ENCODE peak calls at places on chromosomes 7 and 10, in nine cellular contexts. P is esophagus squamous epithelium, G is ascending aorta, J is GM13977, O is cardiac fibroblast, L is Peyer's patch, R is cardiac muscle cell, C is epithelial cell of esophagus, E is CD14-positive monocyte. H is an unnamed sample.

GRCh38 chr7:36358589-36358988 is 31.1 kb upstream of the ANLN start:
- DNase-seq in P (no peak), G (no peak), J (no peak), O (no peak), L (no peak), R (no peak), C (no peak), E (no peak), H (no peak)

GRCh38 chr7:108076141-108076540 is 54.0 kb downstream of the LAMB4 start:
- DNase-seq in P (no peak), G (no peak), J (no peak), O (no peak), L (no peak), R (peak), C (no peak), E (no peak), H (no peak)

GRCh38 chr7:42155836-42156540 is 81.0 kb downstream of the GLI3 start:
- DNase-seq in P (no peak), G (no peak), J (no peak), O (peak), L (no peak), R (peak), C (peak), E (no peak), H (no peak)

GRCh38 chr7:123994449-123994848 is 38.4 kb downstream of the TMEM229A start:
- DNase-seq in P (no peak), G (no peak), J (no peak), O (no peak), L (no peak), R (no peak), C (no peak), E (no peak), H (no peak)

GRCh38 chr7:732094-732541 is 5.0 kb upstream of the PRKAR1B start:
- DNase-seq in P (no peak), G (no peak), J (no peak), O (peak), L (peak), R (no peak), C (peak), E (no peak), H (no peak)

GRCh38 chr7:155590215-155591023 is 44.1 kb upstream of the CNPY1 start:
- DNase-seq in P (no peak), G (no peak), J (no peak), O (peak), L (no peak), R (peak), C (no peak), E (peak), H (no peak)

GRCh38 chr10:3397846-3398245 is 225.3 kb upstream of the PITRM1 start:
- DNase-seq in P (no peak), G (no peak), J (no peak), O (no peak), L (no peak), R (no peak), C (no peak), E (no peak), H (no peak)

GRCh38 chr10:44186150-44186549 is 198.7 kb downstream of the CXCL12 start:
- DNase-seq in P (no peak), G (no peak), J (no peak), O (peak), L (no peak), R (peak), C (no peak), E (no peak), H (no peak)

GRCh38 chr7:94368371-94368791 is 26.3 kb upstream of the COL1A2 start:
- DNase-seq in P (no peak), G (no peak), J (no peak), O (peak), L (no peak), R (peak), C (peak), E (no peak), H (no peak)

GRCh38 chr10:1156921-1157614 is 100.9 kb downstream of the WDR37 start:
- DNase-seq in P (no peak), G (no peak), J (no peak), O (no peak), L (no peak), R (no peak), C (no peak), E (no peak), H (no peak)

GRCh38 chr10:97635577-97635976 is 2.3 kb upstream of the MORN4 start:
- DNase-seq in P (no peak), G (no peak), J (no peak), O (no peak), L (no peak), R (no peak), C (no peak), E (no peak), H (no peak)

GRCh38 chr10:1872151-1872726 is 134.9 kb upstream of the ADARB2 start:
- DNase-seq in P (no peak), G (no peak), J (no peak), O (no peak), L (no peak), R (no peak), C (no peak), E (no peak), H (no peak)

GRCh38 chr10:61899997-61900828 is 1.3 kb upstream of the ARID5B start:
- DNase-seq in P (peak), G (no peak), J (peak), O (peak), L (peak), R (peak), C (peak), E (peak), H (no peak)

GRCh38 chr7:50558380-50559051 is 6.7 kb downstream of the DDC start:
- DNase-seq in P (no peak), G (no peak), J (no peak), O (no peak), L (no peak), R (peak), C (no peak), E (no peak), H (no peak)

GRCh38 chr7:20508109-20508508 is 107.4 kb upstream of the ABCB5 start:
- DNase-seq in P (no peak), G (no peak), J (no peak), O (peak), L (no peak), R (no peak), C (peak), E (peak), H (no peak)
- TF ChIP-seq CTCF in P (no peak), G (no peak), J (no peak), O (no peak), L (no peak), R (no peak), C (no peak), E (peak), H (no peak)

DNA sequence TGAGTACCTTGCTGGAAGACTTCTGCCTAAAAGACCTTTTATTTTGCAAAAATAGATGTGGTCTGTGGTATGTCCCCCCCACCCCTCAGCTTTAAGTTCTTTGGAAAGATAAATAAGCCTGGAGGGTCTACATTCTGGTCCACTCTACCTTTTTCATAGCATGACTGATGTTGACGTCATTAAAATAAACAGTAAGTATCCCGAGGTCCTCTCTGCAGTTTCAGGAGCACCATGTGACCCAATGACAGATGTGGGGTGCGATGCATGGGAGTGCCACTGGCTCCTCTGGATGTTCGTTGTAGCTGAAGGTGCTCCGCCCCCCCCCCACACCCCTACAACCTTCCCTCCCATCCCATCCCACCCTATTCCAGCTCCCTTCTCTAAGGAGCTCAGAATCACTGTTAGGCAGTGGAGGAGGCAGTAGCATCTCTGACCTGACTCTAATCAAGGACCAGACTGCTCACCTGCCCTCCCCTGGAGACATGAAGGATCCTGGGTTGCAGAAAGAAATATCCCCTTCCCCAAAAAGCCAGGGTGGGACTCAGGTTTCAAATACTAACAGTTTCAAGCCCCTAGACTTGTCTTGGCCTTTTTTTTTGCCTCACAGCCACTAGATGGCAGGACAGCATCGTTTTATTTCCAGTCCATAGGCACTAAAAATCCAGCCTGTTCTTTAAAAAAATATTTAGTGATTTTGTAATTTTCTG is 25.1 kb downstream of the CASP7 start:
- DNase-seq in P (no peak), G (no peak), J (peak), O (peak), L (no peak), R (peak), C (peak), E (no peak), H (no peak)
- TF ChIP-seq CTCF in P (no peak), G (peak), J (peak), O (peak), L (peak), R (peak), C (peak), E (peak), H (no peak)

GRCh38 chr7:4681218-4681851 is 760 bp upstream of the FOXK1 start:
- DNase-seq in P (no peak), G (no peak), J (no peak), O (no peak), L (no peak), R (no peak), C (no peak), E (no peak), H (no peak)

GRCh38 chr7:4681922-4682620 is at the start of gene FOXK1:
- DNase-seq in P (no peak), G (no peak), J (peak), O (peak), L (peak), R (peak), C (peak), E (peak), H (no peak)

GRCh38 chr7:4683884-4684565 is 1.9 kb downstream of the FOXK1 start:
- DNase-seq in P (no peak), G (no peak), J (peak), O (peak), L (peak), R (peak), C (peak), E (peak), H (no peak)

GRCh38 chr7:4683043-4683883 is 1.2 kb downstream of the FOXK1 start:
- DNase-seq in P (no peak), G (no peak), J (no peak), O (no peak), L (peak), R (no peak), C (peak), E (peak), H (no peak)

GRCh38 chr7:4682621-4683042 is 537 bp downstream of the FOXK1 start:
- DNase-seq in P (no peak), G (no peak), J (no peak), O (peak), L (peak), R (peak), C (peak), E (peak), H (no peak)
- TF ChIP-seq CTCF in P (no peak), G (peak), J (peak), O (no peak), L (no peak), R (peak), C (no peak), E (no peak), H (no peak)

GRCh38 chr10:116838143-116838725 is 11.1 kb upstream of the ENO4 start:
- DNase-seq in P (no peak), G (no peak), J (no peak), O (no peak), L (no peak), R (no peak), C (no peak), E (no peak), H (no peak)

GRCh38 chr10:116836087-116836486 is 13.2 kb upstream of the ENO4 start:
- DNase-seq in P (no peak), G (no peak), J (no peak), O (no peak), L (no peak), R (no peak), C (no peak), E (no peak), H (no peak)

GRCh38 chr10:116835658-116836057 is 13.6 kb upstream of the ENO4 start:
- DNase-seq in P (no peak), G (no peak), J (no peak), O (no peak), L (no peak), R (no peak), C (no peak), E (no peak), H (no peak)

GRCh38 chr10:116833986-116834760 is 15.1 kb upstream of the ENO4 start:
- DNase-seq in P (no peak), G (no peak), J (no peak), O (no peak), L (no peak), R (no peak), C (no peak), E (no peak), H (no peak)

DNA sequence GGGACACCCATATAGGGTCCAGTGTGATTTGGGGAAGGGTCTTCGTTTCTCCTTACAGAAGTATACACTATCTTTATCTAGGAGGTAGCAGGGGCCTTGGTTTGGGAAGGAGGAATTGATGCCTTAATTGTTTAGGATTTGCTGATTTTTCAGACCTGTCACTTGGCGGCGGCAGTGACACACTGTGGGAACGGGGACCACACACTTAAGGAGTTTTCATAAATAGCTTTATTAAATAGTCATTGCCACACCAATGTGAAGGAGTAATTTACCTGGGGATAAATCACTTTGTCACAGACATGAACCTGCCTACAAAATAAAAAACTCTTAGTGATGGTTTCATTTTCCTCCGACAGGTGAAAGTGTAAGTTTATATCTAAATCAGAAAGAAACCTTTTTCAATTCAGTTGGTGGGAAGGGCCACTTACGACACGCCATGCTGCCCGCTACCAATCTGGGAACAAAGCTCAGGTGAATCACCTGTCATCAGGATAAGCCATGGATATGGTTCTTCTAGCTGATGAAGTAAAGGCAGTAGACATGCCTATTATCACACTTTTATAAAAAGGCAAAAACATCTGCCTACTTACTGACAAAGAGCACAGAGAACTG is 12.3 kb upstream of the ENO4 start:
- DNase-seq in P (no peak), G (no peak), J (no peak), O (peak), L (no peak), R (peak), C (no peak), E (no peak), H (no peak)
- TF ChIP-seq CTCF in P (no peak), G (no peak), J (no peak), O (peak), L (peak), R (peak), C (no peak), E (no peak), H (no peak)

GRCh38 chr10:90787906-90788491 is 69.8 kb downstream of the HTR7 start:
- DNase-seq in P (no peak), G (no peak), J (no peak), O (peak), L (no peak), R (peak), C (peak), E (no peak), H (no peak)
- TF ChIP-seq CTCF in P (no peak), G (peak), J (peak), O (peak), L (peak), R (peak), C (peak), E (peak), H (peak)

GRCh38 chr7:99490878-99491277 is 9.2 kb downstream of the ZNF394 start:
- DNase-seq in P (no peak), G (no peak), J (no peak), O (no peak), L (no peak), R (no peak), C (no peak), E (no peak), H (no peak)
- TF ChIP-seq CTCF in P (no peak), G (no peak), J (no peak), O (no peak), L (no peak), R (no peak), C (no peak), E (no peak), H (no peak)

GRCh38 chr10:110305767-110306451 is 1.2 kb upstream of the SMNDC1 start:
- DNase-seq in P (no peak), G (no peak), J (peak), O (peak), L (no peak), R (peak), C (peak), E (peak), H (no peak)
- TF ChIP-seq CTCF in P (peak), G (peak), J (peak), O (peak), L (peak), R (peak), C (peak), E (peak), H (peak)

GRCh38 chr10:119225288-119225687 is 17.9 kb downstream of the GRK5 start:
- DNase-seq in P (no peak), G (no peak), J (no peak), O (no peak), L (no peak), R (no peak), C (no peak), E (no peak), H (no peak)
- TF ChIP-seq CTCF in P (no peak), G (no peak), J (no peak), O (no peak), L (no peak), R (no peak), C (no peak), E (no peak), H (no peak)